ENCODE peak calls at places on chromosome 1, in eight cellular contexts. O, I, E, H, U, D, Q and P are unnamed samples. For H3K4me1 and H3K36me3, the result is how much of the 10 kb centered on the place peaks cover.

GRCh38 chr1:235708390-235708962 is 58.9 kb upstream of the GNG4 start:
- DNase-seq in D (no peak), U (no peak), I (no peak), Q (no peak), E (no peak), O (no peak), H (peak), P (no peak)

GRCh38 chr1:81113688-81114087 is 687.0 kb upstream of the ADGRL2 start:
- DNase-seq in H (peak), U (no peak), E (no peak), O (no peak), I (no peak), Q (no peak), D (no peak), P (no peak)

GRCh38 chr1:75203415-75204277 is 69.5 kb downstream of the LHX8 start:
- DNase-seq in H (peak), E (no peak), I (no peak), Q (no peak), U (peak), D (no peak), O (no peak), P (no peak)

GRCh38 chr1:197915797-197916686 is 1.1 kb upstream of the LHX9 start:
- DNase-seq in O (no peak), Q (no peak), E (no peak), U (no peak), I (peak), D (peak), H (peak), P (no peak)

GRCh38 chr1:48908606-48909005 is 131.9 kb upstream of the BEND5 start:
- DNase-seq in I (no peak), U (no peak), D (no peak), H (no peak), Q (no peak), O (no peak), E (no peak), P (no peak)

GRCh38 chr1:83627045-83627444 is 371.9 kb downstream of the TTLL7 start:
- DNase-seq in I (peak), U (no peak), D (no peak), E (no peak), O (no peak), Q (no peak), H (no peak), P (no peak)

GRCh38 chr1:220818421-220819173 is 31.9 kb downstream of the MTARC1 start:
- DNase-seq in H (peak), O (no peak), Q (no peak), U (no peak), E (no peak), D (no peak), I (no peak), P (no peak)

GRCh38 chr1:116908821-116909510 is 750 bp upstream of the PTGFRN start:
- DNase-seq in E (no peak), D (no peak), Q (no peak), H (no peak), O (no peak), U (no peak), I (no peak), P (no peak)

GRCh38 chr1:7726623-7727022 is 44.5 kb upstream of the VAMP3 start:
- DNase-seq in H (no peak), U (no peak), D (no peak), O (no peak), Q (no peak), E (no peak), I (no peak), P (no peak)

GRCh38 chr1:10324627-10325026 is 74.2 kb upstream of the PGD start:
- DNase-seq in I (no peak), O (peak), Q (peak), E (no peak), U (no peak), D (no peak), H (no peak), P (no peak)

GRCh38 chr1:53069265-53069662 is 7.3 kb downstream of the PODN start:
- DNase-seq in Q (peak), D (peak), O (no peak), I (peak), U (no peak), H (no peak), E (no peak), P (no peak)

GRCh38 chr1:208234721-208235120 is 9.5 kb downstream of the PLXNA2 start:
- DNase-seq in O (no peak), H (no peak), U (no peak), E (no peak), I (no peak), D (no peak), Q (no peak), P (no peak)
- H3K4me1 ChIP-seq in O (under half), H (under half), U (under half), E (half or more), I (under half), D (half or more), Q (under half), P (under half)

GRCh38 chr1:40059292-40059959 is 18.9 kb downstream of the CAP1 start:
- DNase-seq in H (peak), D (no peak), E (no peak), O (peak), Q (no peak), I (no peak), U (no peak), P (peak)
- H3K4me3 ChIP-seq in H (no peak), D (peak), E (no peak), O (peak), Q (peak), I (no peak), U (no peak), P (peak)

GRCh38 chr1:42179275-42179674 is 14.7 kb upstream of the GUCA2A start:
- DNase-seq in I (no peak), Q (no peak), D (no peak), H (peak), O (no peak), U (no peak), E (no peak), P (no peak)
- H3K36me3 ChIP-seq in I (under half), Q (under half), D (under half), H (under half), O (under half), U (under half), E (under half), P (under half)

DNA sequence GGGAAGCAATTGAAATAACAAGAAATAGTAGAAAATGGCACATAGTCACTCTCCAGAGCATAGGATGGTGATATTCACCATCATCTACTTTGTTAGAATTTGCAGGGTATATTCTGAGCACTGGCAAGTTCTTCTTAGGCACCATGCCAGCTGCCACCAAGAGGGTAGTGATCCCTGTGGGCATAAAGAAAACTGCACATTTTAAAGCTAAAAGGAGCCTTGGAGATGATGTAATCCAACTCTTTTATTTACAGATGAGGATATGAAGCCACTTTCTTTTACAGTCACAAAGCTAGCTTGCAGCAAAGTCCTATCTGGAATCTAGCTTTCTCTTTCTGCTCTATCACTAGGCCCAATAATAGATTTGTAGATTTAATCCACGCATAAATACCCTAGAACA is 69.0 kb downstream of the PTGER3 start:
- DNase-seq in H (no peak), D (no peak), U (no peak), E (no peak), Q (no peak), O (no peak), I (no peak), P (no peak)
- H3K4me1 ChIP-seq in H (under half), D (under half), U (under half), E (under half), Q (under half), O (under half), I (under half), P (under half)

DNA sequence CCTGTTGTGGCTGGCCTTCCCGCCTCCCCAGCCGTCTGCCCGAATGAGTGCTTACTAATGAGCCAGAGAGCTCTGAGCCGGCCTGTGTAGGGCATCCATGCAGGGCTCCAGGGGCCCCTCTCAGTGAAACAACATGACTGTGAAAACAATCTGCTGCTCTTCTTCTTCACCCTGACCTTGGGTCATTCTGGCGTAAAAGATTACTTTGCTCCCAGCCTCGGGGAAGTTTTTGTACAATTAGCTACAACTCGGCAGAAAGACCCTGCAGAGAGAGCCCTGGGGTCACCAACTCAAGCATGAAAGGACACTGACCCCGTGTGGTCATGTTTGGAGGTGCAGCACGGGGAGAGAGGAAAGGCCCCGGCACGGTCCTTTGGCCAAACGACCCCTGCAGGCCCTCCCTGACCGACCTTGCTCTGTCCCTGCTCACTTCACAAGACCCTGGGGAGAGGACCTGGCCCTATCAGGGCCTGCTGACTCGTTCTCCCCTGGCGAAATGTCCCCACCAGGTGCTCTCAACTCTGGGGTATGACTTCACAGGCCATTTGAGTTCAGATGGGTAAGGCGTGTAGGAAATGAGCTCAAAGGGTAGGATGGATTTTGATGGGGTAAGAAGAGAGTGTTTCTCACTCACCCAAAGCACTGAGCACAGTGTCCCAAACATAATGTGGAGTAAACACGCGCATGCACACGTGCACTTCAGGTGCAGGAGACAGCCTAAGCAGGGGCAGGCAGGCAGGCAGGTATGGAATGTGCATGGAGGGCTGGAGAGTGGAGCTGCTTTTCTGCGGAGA is 22.9 kb upstream of the FAM20B start:
- DNase-seq in D (peak), Q (peak), H (peak), I (peak), U (peak), O (peak), E (no peak), P (peak)
- H3K4me3 ChIP-seq in D (no peak), Q (no peak), H (no peak), I (peak), U (no peak), O (no peak), E (no peak), P (no peak)

GRCh38 chr1:150688786-150689185 is 8.2 kb downstream of the GOLPH3L start:
- DNase-seq in O (no peak), D (no peak), E (no peak), I (no peak), Q (no peak), U (no peak), H (no peak), P (no peak)

GRCh38 chr1:150696151-150696550 is 803 bp downstream of the GOLPH3L start:
- DNase-seq in Q (no peak), O (no peak), D (no peak), I (no peak), U (no peak), H (no peak), E (no peak), P (no peak)

GRCh38 chr1:150695561-150695960 is 1.4 kb downstream of the GOLPH3L start:
- DNase-seq in O (no peak), U (no peak), Q (no peak), D (no peak), I (no peak), E (no peak), H (peak), P (no peak)

GRCh38 chr1:150696590-150696989 is 364 bp downstream of the GOLPH3L start:
- DNase-seq in U (no peak), O (no peak), D (no peak), I (no peak), H (no peak), E (no peak), Q (no peak), P (no peak)

GRCh38 chr1:150692720-150693119 is 4.2 kb downstream of the GOLPH3L start:
- DNase-seq in I (no peak), O (no peak), Q (no peak), U (no peak), D (no peak), E (no peak), H (peak), P (no peak)
- H3K36me3 ChIP-seq in I (under half), O (under half), Q (under half), U (under half), D (half or more), E (under half), H (under half), P (under half)

DNA sequence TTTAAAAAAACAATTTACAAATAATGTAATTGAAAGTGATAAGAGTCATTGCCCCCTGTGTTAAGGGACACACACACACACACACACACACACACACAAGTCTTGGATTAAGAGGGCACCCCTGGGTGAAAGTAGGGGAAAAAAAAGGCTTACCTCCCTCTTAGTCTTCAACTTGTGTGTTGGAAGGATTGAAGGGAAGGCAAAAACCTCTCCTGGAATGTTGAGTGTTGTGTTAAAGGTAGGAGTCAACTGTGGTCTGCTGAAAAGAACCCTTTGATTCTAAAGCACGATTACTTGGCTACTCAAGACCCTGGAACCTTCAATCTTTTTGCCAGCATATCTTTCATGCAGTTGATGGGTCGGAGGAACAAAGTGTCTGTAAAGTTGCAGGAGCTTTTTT is 6.4 kb downstream of the PBX1 start:
- DNase-seq in U (no peak), D (no peak), I (no peak), E (no peak), Q (no peak), H (no peak), O (no peak), P (no peak)
- H3K4me1 ChIP-seq in U (under half), D (under half), I (under half), E (half or more), Q (under half), H (under half), O (under half), P (under half)

GRCh38 chr1:107963009-107963408 is 2.0 kb downstream of the VAV3 start:
- DNase-seq in U (no peak), Q (no peak), D (no peak), O (no peak), I (no peak), H (no peak), E (no peak), P (no peak)
- H3K4me3 ChIP-seq in U (no peak), Q (peak), D (peak), O (peak), I (peak), H (no peak), E (no peak), P (peak)

DNA sequence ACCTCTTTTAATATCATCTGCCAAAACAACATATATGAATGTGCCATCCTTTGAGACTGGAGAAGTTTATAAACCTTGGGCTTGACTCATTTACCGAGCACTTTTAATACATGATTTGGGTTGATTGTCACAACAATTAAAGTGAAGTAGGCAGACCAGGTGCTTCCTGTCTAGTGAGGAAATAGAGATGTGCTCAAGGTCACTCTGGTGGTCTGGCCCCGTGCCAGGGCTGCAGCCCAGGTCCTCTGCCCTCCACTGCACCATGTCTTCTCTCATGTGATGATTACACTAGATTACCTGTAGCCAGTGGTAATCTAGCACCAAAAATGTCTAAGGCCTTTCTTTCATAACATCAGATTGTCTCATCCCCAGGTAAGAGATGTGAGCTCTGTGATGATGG is 61.8 kb upstream of the LAMC2 start:
- DNase-seq in U (no peak), O (no peak), H (no peak), Q (no peak), I (no peak), E (no peak), D (no peak), P (no peak)
- H3K36me3 ChIP-seq in U (under half), O (under half), H (half or more), Q (under half), I (under half), E (under half), D (half or more), P (under half)

GRCh38 chr1:223650465-223650864 is 15.0 kb downstream of the CAPN8 start:
- DNase-seq in D (no peak), H (no peak), E (no peak), O (no peak), Q (no peak), U (no peak), I (no peak), P (no peak)
- H3K4me1 ChIP-seq in D (under half), H (under half), E (half or more), O (under half), Q (under half), U (under half), I (under half), P (under half)